ENCODE peak calls at places on chromosomes 4 and X, in six cellular contexts. K is GM12878, F is K562, X is GM12891, H is HepG2, E is H1. Z is an unnamed sample.

GRCh38 chrX:133171962-133172708 is 46.0 kb downstream of the TFDP3 start:
- DNase-seq in K (no peak), F (no peak), X (no peak), H (no peak), E (no peak), Z (no peak)

GRCh38 chr4:74370912-74371311 is 6.0 kb downstream of the EREG start:
- DNase-seq in K (no peak), F (peak), X (peak), H (peak), E (no peak), Z (no peak)

GRCh38 chr4:155249036-155249566 is 40.7 kb downstream of the NPY2R start:
- DNase-seq in K (no peak), F (no peak), X (no peak), H (no peak), E (no peak), Z (no peak)

GRCh38 chrX:19707472-19707871 is 179.9 kb downstream of the SH3KBP1 start:
- DNase-seq in K (no peak), F (no peak), X (no peak), H (no peak), E (no peak), Z (no peak)

GRCh38 chr4:56757821-56758400 is 63.6 kb downstream of the SPINK2 start:
- DNase-seq in K (peak), F (no peak), X (peak), H (peak), E (peak), Z (peak)

GRCh38 chr4:69649207-69649606 is 3.8 kb downstream of the UGT2A1 start:
- DNase-seq in K (no peak), F (no peak), X (no peak), H (no peak), E (no peak), Z (no peak)

GRCh38 chr4:19438228-19438627 is 813.5 kb upstream of the SLIT2 start:
- DNase-seq in K (no peak), F (no peak), X (no peak), H (no peak), E (no peak), Z (no peak)

GRCh38 chrX:24355095-24355494 is 5.3 kb upstream of the SUPT20HL1 start:
- DNase-seq in K (no peak), F (no peak), X (no peak), H (no peak), E (no peak), Z (no peak)

GRCh38 chrX:40579139-40579538 is 1.6 kb upstream of the ATP6AP2 start:
- DNase-seq in K (no peak), F (no peak), X (no peak), H (no peak), E (no peak), Z (no peak)

GRCh38 chr4:105808459-105809041 is 86.7 kb upstream of the NPNT start:
- DNase-seq in K (no peak), F (no peak), X (no peak), H (no peak), E (no peak), Z (no peak)

GRCh38 chr4:187711586-187711985 is 284.0 kb upstream of the ZFP42 start:
- DNase-seq in K (no peak), F (no peak), X (no peak), H (no peak), E (no peak), Z (no peak)

GRCh38 chr4:41133619-41134018 is 80.7 kb downstream of the APBB2 start:
- DNase-seq in K (no peak), F (no peak), X (no peak), H (no peak), E (no peak), Z (no peak)

GRCh38 chr4:169342906-169343560 is 72.3 kb upstream of the SH3RF1 start:
- DNase-seq in K (no peak), F (no peak), X (no peak), H (no peak), E (no peak), Z (no peak)

GRCh38 chr4:169342159-169342865 is 71.6 kb upstream of the SH3RF1 start:
- DNase-seq in K (no peak), F (no peak), X (no peak), H (no peak), E (no peak), Z (no peak)

GRCh38 chr4:169340834-169341233 is 70.1 kb upstream of the SH3RF1 start:
- DNase-seq in K (no peak), F (no peak), X (no peak), H (no peak), E (no peak), Z (no peak)

GRCh38 chr4:169338246-169338645 is 67.5 kb upstream of the SH3RF1 start:
- DNase-seq in K (no peak), F (no peak), X (no peak), H (no peak), E (no peak), Z (no peak)

GRCh38 chr4:169341490-169341889 is 70.7 kb upstream of the SH3RF1 start:
- DNase-seq in K (peak), F (no peak), X (no peak), H (no peak), E (no peak), Z (no peak)
- TF ChIP-seq TAF1 in K (no peak), F (no peak), X (no peak), H (no peak), E (no peak), Z (no peak)

GRCh38 chr4:152536545-152537182 is 772 bp upstream of the FBXW7 start:
- DNase-seq in K (no peak), F (peak), X (no peak), H (peak), E (no peak), Z (no peak)
- TF ChIP-seq POLR2A in K (no peak), F (no peak), X (peak), H (no peak), E (no peak), Z (no peak)

DNA sequence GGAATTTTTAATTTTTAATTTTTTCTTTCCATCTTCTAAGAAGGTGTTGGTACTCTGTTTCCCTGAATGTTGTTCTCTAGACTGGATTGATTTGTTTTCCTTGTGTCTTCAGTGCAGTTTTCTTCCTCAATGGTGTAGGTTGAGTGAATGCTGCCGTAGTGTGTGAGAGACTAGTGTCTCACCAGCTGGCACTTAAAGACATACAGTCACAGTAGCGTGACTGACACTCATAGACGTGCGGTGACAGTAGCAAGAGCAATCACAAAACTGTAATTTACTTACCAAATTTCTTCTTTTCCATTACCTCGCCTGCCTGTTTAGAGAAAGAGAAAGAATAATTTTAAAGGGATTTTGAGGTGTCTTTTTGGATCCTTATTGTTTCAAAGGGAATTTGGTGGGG is 21.4 kb upstream of the PGM2 start:
- DNase-seq in K (no peak), F (no peak), X (no peak), H (no peak), E (no peak), Z (no peak)
- TF ChIP-seq TAF1 in K (no peak), F (no peak), X (no peak), H (no peak), E (no peak), Z (no peak)

GRCh38 chr4:36392049-36392448 is 110.6 kb downstream of the DTHD1 start:
- DNase-seq in K (no peak), F (no peak), X (no peak), H (no peak), E (no peak), Z (no peak)
- TF ChIP-seq POLR2A in K (no peak), F (no peak), X (no peak), H (no peak), E (no peak), Z (no peak)